ENCODE peak calls at places on chromosomes 2 and 18, in five cellular contexts. R is PC-9, N is epithelial cell of esophagus, O is lower lobe of right lung, L is fibroblast of lung. T is an unnamed sample.

GRCh38 chr18:56696966-56697365 is 45.8 kb downstream of the WDR7 start:
- DNase-seq in R (no peak), L (peak), N (peak), O (no peak), T (no peak)

GRCh38 chr2:234135750-234136221 is 85.3 kb downstream of the SPP2 start:
- DNase-seq in N (peak), O (peak), L (peak), R (peak), T (peak)

GRCh38 chr2:239504643-239505235 is 103.9 kb upstream of the HDAC4 start:
- DNase-seq in N (no peak), L (no peak), R (no peak), O (no peak), T (no peak)

GRCh38 chr2:100242416-100242815 is 79.9 kb downstream of the LONRF2 start:
- DNase-seq in L (no peak), N (no peak), R (no peak), O (no peak), T (no peak)

GRCh38 chr2:100246163-100247145 is 75.8 kb downstream of the LONRF2 start:
- DNase-seq in L (no peak), N (no peak), R (no peak), O (no peak), T (no peak)

GRCh38 chr2:127208313-127208712 is 11.8 kb downstream of the CYP27C1 start:
- DNase-seq in R (peak), O (no peak), L (peak), N (no peak), T (no peak)

GRCh38 chr2:86413296-86414085 is 27.7 kb upstream of the KDM3A start:
- DNase-seq in N (peak), L (no peak), R (no peak), O (no peak), T (no peak)

GRCh38 chr2:169573974-169574299 is 272 bp upstream of the FASTKD1 start:
- DNase-seq in O (no peak), L (no peak), R (no peak), N (no peak), T (no peak)

GRCh38 chr2:74513605-74514367 is 464 bp upstream of the TLX2 start:
- DNase-seq in L (no peak), N (peak), R (no peak), O (no peak), T (no peak)

GRCh38 chr2:46568212-46569009 is 89.0 kb downstream of the TMEM247 start:
- DNase-seq in N (no peak), L (no peak), R (no peak), O (no peak), T (no peak)

GRCh38 chr18:5481621-5482020 is 62.2 kb downstream of the EPB41L3 start:
- DNase-seq in N (no peak), O (no peak), R (no peak), L (no peak), T (no peak)

GRCh38 chr18:61825386-61825785 is 67.4 kb downstream of the RNF152 start:
- DNase-seq in L (peak), R (no peak), O (no peak), N (no peak), T (peak)

GRCh38 chr2:17790539-17790938 is 25.7 kb upstream of the MSGN1 start:
- DNase-seq in R (no peak), N (no peak), O (no peak), L (no peak), T (no peak)

GRCh38 chr2:69601179-69601612 is 42.3 kb downstream of the AAK1 start:
- DNase-seq in R (peak), O (no peak), N (peak), L (peak), T (peak)

GRCh38 chr2:221245045-221245444 is 327.1 kb downstream of the EPHA4 start:
- DNase-seq in O (no peak), L (no peak), R (no peak), N (peak), T (no peak)

GRCh38 chr18:34219651-34220050 is 5.1 kb downstream of the NOL4 start:
- DNase-seq in L (no peak), O (no peak), N (no peak), R (no peak), T (no peak)

GRCh38 chr2:240182001-240182400 is 41.5 kb upstream of the OTOS start:
- DNase-seq in O (no peak), R (no peak), L (no peak), N (no peak), T (no peak)

GRCh38 chr2:12335185-12335584 is 381.6 kb upstream of the TRIB2 start:
- DNase-seq in L (no peak), R (no peak), N (no peak), O (no peak), T (no peak)

GRCh38 chr18:23183356-23184150 is 48.3 kb downstream of the CABLES1 start:
- DNase-seq in O (no peak), R (no peak), N (no peak), L (peak), T (peak)

GRCh38 chr2:229610359-229610758 is 104.0 kb downstream of the DNER start:
- DNase-seq in O (no peak), L (peak), N (peak), R (no peak), T (no peak)

GRCh38 chr2:207167129-207167923 is 1.6 kb upstream of the KLF7 start:
- DNase-seq in R (no peak), O (no peak), N (peak), L (peak), T (no peak)

GRCh38 chr2:74835831-74836674 is 2.1 kb downstream of the HK2 start:
- DNase-seq in N (peak), R (no peak), O (no peak), L (peak), T (no peak)

GRCh38 chr18:51191139-51191717 is 6.3 kb downstream of the MEX3C start:
- DNase-seq in O (no peak), N (no peak), L (peak), R (no peak), T (no peak)

GRCh38 chr2:24360050-24360962 is at the start of gene ITSN2:
- DNase-seq in O (peak), L (peak), R (peak), N (peak), T (no peak)

GRCh38 chr2:27765621-27766286 is 5.8 kb upstream of the MRPL33 start:
- DNase-seq in L (peak), R (peak), O (peak), N (no peak), T (no peak)

GRCh38 chr2:58633576-58634365 is 392.6 kb upstream of the FANCL start:
- DNase-seq in R (peak), O (no peak), L (peak), N (peak), T (no peak)

GRCh38 chr2:11508279-11508678 is 25.6 kb upstream of the GREB1 start:
- DNase-seq in L (no peak), R (no peak), O (no peak), N (no peak), T (no peak)

GRCh38 chr18:48940854-48941531 is 9.8 kb downstream of the SMAD7 start:
- DNase-seq in N (no peak), L (no peak), O (no peak), R (no peak), T (no peak)

GRCh38 chr2:163686289-163686688 is 49.5 kb downstream of the FIGN start:
- DNase-seq in O (no peak), N (no peak), R (no peak), L (no peak), T (no peak)

GRCh38 chr2:163687213-163687612 is 48.6 kb downstream of the FIGN start:
- DNase-seq in R (no peak), N (no peak), O (no peak), L (no peak), T (no peak)

GRCh38 chr2:163681765-163682164 is 54.0 kb downstream of the FIGN start:
- DNase-seq in L (peak), O (no peak), R (no peak), N (no peak), T (no peak)

DNA sequence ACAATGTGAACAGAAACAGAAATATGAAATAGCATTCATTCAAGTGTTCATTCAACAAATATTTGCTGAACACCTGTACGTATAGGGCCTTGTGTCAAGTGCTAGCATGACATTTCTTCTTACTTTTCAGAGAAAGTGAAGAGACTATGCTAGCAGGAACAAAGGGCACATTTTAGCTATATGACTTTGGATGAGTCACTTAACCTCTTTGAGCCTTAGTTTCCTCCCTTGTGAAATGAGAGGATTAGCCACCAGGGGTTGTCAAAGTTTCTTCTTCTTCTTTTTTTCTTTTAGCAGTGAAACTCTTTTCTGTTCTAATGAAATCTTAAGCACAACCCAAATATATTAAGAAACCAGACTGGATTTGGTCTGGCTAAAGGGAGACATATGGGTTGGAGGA is 53.1 kb downstream of the FIGN start:
- DNase-seq in O (no peak), R (no peak), L (peak), N (peak), T (no peak)
- TF ChIP-seq CTCF in O (no peak), R (no peak), L (peak), N (peak), T (peak)

GRCh38 chr2:237268004-237268708 is 145.8 kb downstream of the COL6A3 start:
- DNase-seq in R (no peak), N (no peak), O (no peak), L (no peak), T (no peak)
- H3K4me3 ChIP-seq in R (no peak), N (no peak), O (no peak), L (no peak), T (no peak)

DNA sequence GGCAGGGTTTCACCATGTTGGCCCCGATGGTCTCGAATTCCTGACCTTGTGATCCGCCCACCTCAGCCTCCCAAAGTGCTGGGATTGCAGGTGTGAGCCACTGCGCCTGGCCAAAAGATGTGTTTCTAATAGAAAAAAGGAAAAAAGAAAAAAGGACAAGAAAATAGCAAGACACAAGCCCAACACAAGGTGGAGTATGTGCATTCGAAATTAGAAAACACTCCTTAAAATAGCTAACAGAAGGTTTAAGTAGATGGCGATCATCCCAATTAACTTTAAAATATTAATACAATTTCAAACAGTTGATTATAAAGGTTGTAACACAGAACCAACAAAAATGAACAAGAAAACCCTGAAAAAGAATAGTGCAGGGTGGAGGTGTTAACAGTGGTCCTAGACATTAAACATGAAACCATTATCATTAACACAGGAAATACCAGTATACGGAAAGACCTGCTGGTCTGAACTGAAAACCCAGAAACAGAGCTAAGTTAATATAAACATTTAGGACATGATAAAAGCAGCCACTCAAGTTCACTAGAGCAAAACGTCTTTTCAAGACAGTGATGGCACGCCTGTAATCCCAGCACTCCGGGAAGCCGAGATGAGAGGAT is 57.9 kb downstream of the HDLBP start:
- DNase-seq in R (no peak), N (no peak), L (no peak), O (no peak), T (no peak)
- TF ChIP-seq CTCF in R (no peak), N (no peak), L (no peak), O (no peak), T (no peak)

GRCh38 chr18:8029731-8030130 is 462.6 kb downstream of the PTPRM start:
- DNase-seq in N (no peak), O (no peak), R (no peak), L (no peak), T (no peak)

GRCh38 chr18:8030201-8030600 is 463.1 kb downstream of the PTPRM start:
- DNase-seq in L (no peak), N (no peak), O (no peak), R (no peak), T (no peak)

GRCh38 chr18:8031496-8031895 is 464.4 kb downstream of the PTPRM start:
- DNase-seq in L (no peak), O (no peak), R (no peak), N (no peak), T (no peak)

GRCh38 chr18:8034674-8035073 is 467.6 kb downstream of the PTPRM start:
- DNase-seq in O (no peak), L (no peak), N (no peak), R (no peak), T (no peak)

GRCh38 chr18:8029061-8029460 is 461.9 kb downstream of the PTPRM start:
- DNase-seq in O (no peak), L (no peak), R (no peak), N (no peak), T (no peak)
- H3K4me3 ChIP-seq in O (no peak), L (no peak), R (no peak), N (no peak), T (no peak)

DNA sequence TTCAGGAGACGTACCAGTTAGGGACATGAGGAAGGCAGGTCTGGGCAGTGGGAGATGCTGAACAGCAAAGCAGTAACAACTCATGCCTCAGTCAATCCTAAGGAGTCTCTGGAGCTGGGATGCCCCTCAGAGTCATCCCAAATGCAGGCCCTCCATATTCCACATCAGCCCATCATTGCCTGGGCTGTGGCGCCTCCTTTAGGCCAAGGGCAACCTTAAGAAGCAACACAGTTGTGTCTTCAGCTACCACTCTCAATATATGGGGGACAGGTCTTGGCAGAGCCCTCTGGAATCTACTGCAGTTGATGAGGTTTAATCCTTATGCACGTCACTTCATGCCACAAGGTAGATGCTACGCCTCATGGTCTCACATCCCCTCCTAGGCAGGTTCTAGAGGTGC is 682.0 kb upstream of the RAB6C start:
- DNase-seq in N (no peak), O (no peak), L (no peak), R (no peak), T (no peak)
- TF ChIP-seq CTCF in N (no peak), O (no peak), L (no peak), R (no peak), T (no peak)